ENCODE peak calls at places on chromosomes 11 and 22, in six cellular contexts. One of them, this sample, is unnamed.

GRCh38 chr11:61551630-61552029 is 29.2 kb downstream of the SYT7 start:
- DNase-seq in bronchial epithelial cell: no peak
- DNase-seq in adrenal gland: peak
- DNase-seq in choroid plexus epithelial cell: peak
- DNase-seq in endodermal cell: no peak
- DNase-seq in cardiac fibroblast: peak
- DNase-seq in this sample: peak

GRCh38 chr22:40728731-40729189 is 49.5 kb downstream of the MCHR1 start:
- DNase-seq in bronchial epithelial cell: peak
- DNase-seq in adrenal gland: no peak
- DNase-seq in choroid plexus epithelial cell: peak
- DNase-seq in endodermal cell: no peak
- DNase-seq in cardiac fibroblast: no peak
- DNase-seq in this sample: peak

GRCh38 chr11:32526715-32527114 is 56.9 kb upstream of the EIF3M start:
- DNase-seq in bronchial epithelial cell: no peak
- DNase-seq in adrenal gland: no peak
- DNase-seq in choroid plexus epithelial cell: no peak
- DNase-seq in endodermal cell: no peak
- DNase-seq in cardiac fibroblast: no peak
- DNase-seq in this sample: no peak

GRCh38 chr11:57499413-57499982 is 16.0 kb downstream of the SLC43A1 start:
- DNase-seq in bronchial epithelial cell: peak
- DNase-seq in adrenal gland: peak
- DNase-seq in choroid plexus epithelial cell: peak
- DNase-seq in endodermal cell: peak
- DNase-seq in cardiac fibroblast: peak
- DNase-seq in this sample: peak

GRCh38 chr22:45585437-45585755 is 82.7 kb downstream of the FBLN1 start:
- DNase-seq in bronchial epithelial cell: no peak
- DNase-seq in adrenal gland: no peak
- DNase-seq in choroid plexus epithelial cell: peak
- DNase-seq in endodermal cell: no peak
- DNase-seq in cardiac fibroblast: no peak
- DNase-seq in this sample: no peak

GRCh38 chr22:19723165-19723989 is at the start of gene GP1BB:
- DNase-seq in bronchial epithelial cell: no peak
- DNase-seq in adrenal gland: no peak
- DNase-seq in choroid plexus epithelial cell: peak
- DNase-seq in endodermal cell: peak
- DNase-seq in cardiac fibroblast: no peak
- DNase-seq in this sample: peak

GRCh38 chr11:134477486-134477885 is 65.4 kb upstream of the B3GAT1 start:
- DNase-seq in bronchial epithelial cell: no peak
- DNase-seq in adrenal gland: no peak
- DNase-seq in choroid plexus epithelial cell: no peak
- DNase-seq in endodermal cell: no peak
- DNase-seq in cardiac fibroblast: no peak
- DNase-seq in this sample: no peak

GRCh38 chr22:45526768-45527360 is 24.2 kb downstream of the FBLN1 start:
- DNase-seq in bronchial epithelial cell: no peak
- DNase-seq in adrenal gland: no peak
- DNase-seq in choroid plexus epithelial cell: no peak
- DNase-seq in endodermal cell: no peak
- DNase-seq in cardiac fibroblast: no peak
- DNase-seq in this sample: no peak

GRCh38 chr11:102138223-102138622 is 28.0 kb downstream of the YAP1 start:
- DNase-seq in bronchial epithelial cell: no peak
- DNase-seq in adrenal gland: no peak
- DNase-seq in choroid plexus epithelial cell: no peak
- DNase-seq in endodermal cell: no peak
- DNase-seq in cardiac fibroblast: no peak
- DNase-seq in this sample: no peak

GRCh38 chr22:30572210-30572609 is 2.3 kb downstream of the GAL3ST1 start:
- DNase-seq in bronchial epithelial cell: no peak
- DNase-seq in adrenal gland: no peak
- DNase-seq in choroid plexus epithelial cell: no peak
- DNase-seq in endodermal cell: no peak
- DNase-seq in cardiac fibroblast: no peak
- DNase-seq in this sample: no peak

GRCh38 chr22:42520663-42521546 is 1.3 kb upstream of the RRP7A start:
- DNase-seq in bronchial epithelial cell: no peak
- DNase-seq in adrenal gland: no peak
- DNase-seq in choroid plexus epithelial cell: no peak
- DNase-seq in endodermal cell: no peak
- DNase-seq in cardiac fibroblast: no peak
- DNase-seq in this sample: no peak

GRCh38 chr11:68143310-68143689 is 22.1 kb upstream of the CHKA start:
- DNase-seq in bronchial epithelial cell: no peak
- DNase-seq in adrenal gland: no peak
- DNase-seq in choroid plexus epithelial cell: no peak
- DNase-seq in endodermal cell: no peak
- DNase-seq in cardiac fibroblast: no peak
- DNase-seq in this sample: no peak

GRCh38 chr11:68146010-68146540 is 24.9 kb upstream of the CHKA start:
- DNase-seq in bronchial epithelial cell: peak
- DNase-seq in adrenal gland: peak
- DNase-seq in choroid plexus epithelial cell: no peak
- DNase-seq in endodermal cell: no peak
- DNase-seq in cardiac fibroblast: no peak
- DNase-seq in this sample: no peak

GRCh38 chr11:68146704-68147474 is 25.7 kb upstream of the CHKA start:
- DNase-seq in bronchial epithelial cell: peak
- DNase-seq in adrenal gland: peak
- DNase-seq in choroid plexus epithelial cell: peak
- DNase-seq in endodermal cell: peak
- DNase-seq in cardiac fibroblast: peak
- DNase-seq in this sample: peak

GRCh38 chr11:68142441-68143309 is 21.5 kb upstream of the CHKA start:
- DNase-seq in bronchial epithelial cell: no peak
- DNase-seq in adrenal gland: no peak
- DNase-seq in choroid plexus epithelial cell: no peak
- DNase-seq in endodermal cell: no peak
- DNase-seq in cardiac fibroblast: no peak
- DNase-seq in this sample: no peak

GRCh38 chr11:68145120-68145866 is 24.1 kb upstream of the CHKA start:
- DNase-seq in bronchial epithelial cell: peak
- DNase-seq in adrenal gland: peak
- DNase-seq in choroid plexus epithelial cell: no peak
- DNase-seq in endodermal cell: no peak
- DNase-seq in cardiac fibroblast: no peak
- DNase-seq in this sample: peak
- TF ChIP-seq CTCF in bronchial epithelial cell: no peak
- TF ChIP-seq CTCF in adrenal gland: no peak
- TF ChIP-seq CTCF in choroid plexus epithelial cell: no peak
- TF ChIP-seq CTCF in endodermal cell: no peak
- TF ChIP-seq CTCF in cardiac fibroblast: no peak
- TF ChIP-seq CTCF in this sample: no peak

GRCh38 chr22:20979940-20980453 is 2.1 kb upstream of the LZTR1 start:
- DNase-seq in bronchial epithelial cell: no peak
- DNase-seq in adrenal gland: no peak
- DNase-seq in choroid plexus epithelial cell: no peak
- DNase-seq in endodermal cell: no peak
- DNase-seq in cardiac fibroblast: no peak
- DNase-seq in this sample: no peak
- H3K4me3 ChIP-seq in bronchial epithelial cell: peak
- H3K4me3 ChIP-seq in adrenal gland: peak
- H3K4me3 ChIP-seq in choroid plexus epithelial cell: peak
- H3K4me3 ChIP-seq in endodermal cell: no peak
- H3K4me3 ChIP-seq in cardiac fibroblast: no peak
- H3K4me3 ChIP-seq in this sample: peak

DNA sequence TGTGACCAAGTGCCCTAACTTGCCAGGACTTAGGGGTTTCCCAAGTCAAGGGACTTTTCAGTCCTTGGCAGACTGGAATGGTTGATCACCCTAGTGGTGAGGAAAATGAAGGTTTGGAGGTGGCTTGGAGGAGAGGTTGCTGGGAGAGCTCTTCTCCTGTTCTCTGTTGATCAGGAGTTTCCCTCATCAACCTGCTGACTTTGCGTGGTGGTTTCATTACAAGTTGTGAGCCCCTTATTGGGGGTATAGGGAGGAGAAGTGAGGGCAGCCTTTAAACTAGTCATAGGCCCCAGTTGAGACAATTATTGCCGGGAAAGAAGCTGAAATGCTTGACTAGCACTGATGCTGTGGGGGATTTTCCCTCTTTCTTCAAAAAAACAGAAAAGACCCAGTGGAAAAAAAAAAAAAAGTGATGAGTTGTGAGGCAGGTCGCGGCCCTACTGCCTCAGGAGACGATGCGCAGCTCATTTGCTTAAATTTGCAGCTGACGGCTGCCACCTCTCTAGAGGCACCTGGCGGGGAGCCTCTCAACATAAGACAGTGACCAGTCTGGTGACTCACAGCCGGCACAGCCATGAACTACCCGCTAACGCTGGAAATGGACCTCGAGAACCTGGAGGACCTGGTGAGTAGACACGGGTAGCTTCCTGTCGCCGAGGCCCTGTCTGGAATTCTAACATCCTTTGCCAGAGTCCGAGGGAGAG is at the start of gene CXCR5:
- DNase-seq in bronchial epithelial cell: no peak
- DNase-seq in adrenal gland: no peak
- DNase-seq in choroid plexus epithelial cell: peak
- DNase-seq in endodermal cell: peak
- DNase-seq in cardiac fibroblast: no peak
- DNase-seq in this sample: no peak
- TF ChIP-seq CTCF in bronchial epithelial cell: peak
- TF ChIP-seq CTCF in adrenal gland: no peak
- TF ChIP-seq CTCF in choroid plexus epithelial cell: peak
- TF ChIP-seq CTCF in endodermal cell: peak
- TF ChIP-seq CTCF in cardiac fibroblast: no peak
- TF ChIP-seq CTCF in this sample: no peak

GRCh38 chr11:1889941-1890855 is 1.5 kb downstream of the PRR33 start:
- DNase-seq in bronchial epithelial cell: no peak
- DNase-seq in adrenal gland: no peak
- DNase-seq in choroid plexus epithelial cell: no peak
- DNase-seq in endodermal cell: no peak
- DNase-seq in cardiac fibroblast: no peak
- DNase-seq in this sample: no peak

GRCh38 chr11:1888347-1888753 is 3.3 kb downstream of the PRR33 start:
- DNase-seq in bronchial epithelial cell: no peak
- DNase-seq in adrenal gland: no peak
- DNase-seq in choroid plexus epithelial cell: no peak
- DNase-seq in endodermal cell: no peak
- DNase-seq in cardiac fibroblast: no peak
- DNase-seq in this sample: no peak

GRCh38 chr11:1887451-1888346 is 4.0 kb downstream of the PRR33 start:
- DNase-seq in bronchial epithelial cell: no peak
- DNase-seq in adrenal gland: no peak
- DNase-seq in choroid plexus epithelial cell: no peak
- DNase-seq in endodermal cell: no peak
- DNase-seq in cardiac fibroblast: no peak
- DNase-seq in this sample: no peak

GRCh38 chr11:1889527-1889930 is 2.2 kb downstream of the PRR33 start:
- DNase-seq in bronchial epithelial cell: no peak
- DNase-seq in adrenal gland: no peak
- DNase-seq in choroid plexus epithelial cell: no peak
- DNase-seq in endodermal cell: no peak
- DNase-seq in cardiac fibroblast: no peak
- DNase-seq in this sample: no peak

DNA sequence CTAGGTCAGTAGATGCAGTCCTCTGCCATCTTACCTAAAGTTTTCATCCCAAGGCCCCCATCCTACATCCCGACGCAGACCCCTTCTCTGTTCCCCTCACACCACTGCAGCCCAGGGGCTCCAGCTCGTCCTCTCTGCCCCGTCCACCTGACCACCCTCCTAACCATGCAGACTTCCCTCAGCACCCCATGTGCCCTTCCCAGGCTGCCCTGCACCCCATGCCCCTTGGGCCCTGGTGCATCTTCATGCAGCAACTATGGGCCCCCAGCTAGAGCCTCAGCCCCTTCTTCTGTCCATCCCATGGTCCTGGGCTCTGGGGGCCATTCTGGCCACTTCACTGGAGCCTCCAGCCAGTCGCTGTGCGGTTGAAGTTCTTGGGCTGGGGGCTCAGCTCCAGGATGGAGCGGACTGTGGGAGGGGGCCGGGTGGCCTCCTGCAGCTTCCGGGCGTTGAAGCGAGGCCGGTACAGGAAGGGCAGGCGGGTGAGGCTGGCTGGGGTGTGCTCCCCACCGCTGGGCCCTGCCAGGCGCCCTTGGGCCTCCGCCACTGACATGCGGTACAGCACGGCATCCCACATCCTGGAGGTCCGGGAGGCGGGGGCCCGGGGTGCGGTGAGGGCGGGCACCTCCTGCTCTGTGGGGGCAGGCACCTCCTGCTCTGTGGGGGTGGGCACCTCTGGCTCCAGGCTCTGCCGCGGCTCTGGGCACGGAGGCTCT is 2.7 kb downstream of the PRR33 start:
- DNase-seq in bronchial epithelial cell: no peak
- DNase-seq in adrenal gland: peak
- DNase-seq in choroid plexus epithelial cell: no peak
- DNase-seq in endodermal cell: no peak
- DNase-seq in cardiac fibroblast: no peak
- DNase-seq in this sample: no peak
- H3K4me3 ChIP-seq in bronchial epithelial cell: no peak
- H3K4me3 ChIP-seq in adrenal gland: no peak
- H3K4me3 ChIP-seq in choroid plexus epithelial cell: no peak
- H3K4me3 ChIP-seq in endodermal cell: no peak
- H3K4me3 ChIP-seq in cardiac fibroblast: no peak
- H3K4me3 ChIP-seq in this sample: no peak

DNA sequence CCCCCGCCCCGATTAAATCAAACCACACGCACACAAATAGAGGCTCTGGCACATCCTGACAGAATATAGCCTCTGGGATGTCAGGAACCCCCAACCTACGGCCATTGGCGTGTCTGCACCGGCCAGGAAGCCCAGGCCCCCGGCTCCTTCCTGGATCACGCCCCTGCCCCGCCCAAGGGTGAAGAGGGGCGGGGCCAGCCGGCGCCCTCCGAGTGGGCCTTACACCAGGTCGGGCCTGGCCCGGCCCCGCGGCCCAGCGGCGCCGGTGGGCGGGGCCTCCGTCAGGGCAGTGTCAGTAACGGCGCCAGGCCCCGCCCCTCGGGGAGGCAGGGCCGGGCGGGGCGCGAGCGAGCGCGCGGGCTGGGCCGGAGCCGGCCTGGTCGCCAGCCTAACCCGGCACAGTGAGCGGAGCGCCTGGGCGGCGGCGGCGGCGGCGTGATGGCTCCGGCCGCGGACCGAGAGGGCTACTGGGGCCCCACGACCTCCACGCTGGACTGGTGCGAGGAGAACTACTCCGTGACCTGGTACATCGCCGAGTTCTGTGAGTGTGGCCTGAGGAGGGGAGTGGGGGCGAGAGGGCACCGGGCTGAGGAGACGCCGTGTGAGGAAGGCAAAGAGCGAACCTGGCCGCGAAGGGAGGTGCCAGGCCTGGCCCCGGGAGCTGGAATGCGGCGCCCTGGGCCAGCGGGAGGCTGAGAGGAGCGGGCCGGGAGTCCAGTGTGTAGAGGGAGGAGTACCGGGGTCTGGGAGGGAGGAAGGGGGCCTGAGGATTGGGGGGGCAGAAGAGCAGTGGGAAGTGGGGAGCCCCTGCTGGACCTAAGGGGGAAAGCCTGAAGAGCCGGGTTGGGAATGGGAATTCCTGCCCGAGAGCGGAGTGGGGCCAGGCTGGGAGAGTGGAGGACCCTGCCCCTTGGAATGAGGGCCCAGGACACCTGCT is at the start of gene ACER3:
- DNase-seq in bronchial epithelial cell: peak
- DNase-seq in adrenal gland: peak
- DNase-seq in choroid plexus epithelial cell: peak
- DNase-seq in endodermal cell: peak
- DNase-seq in cardiac fibroblast: peak
- DNase-seq in this sample: peak
- TF ChIP-seq CTCF in bronchial epithelial cell: peak
- TF ChIP-seq CTCF in adrenal gland: peak
- TF ChIP-seq CTCF in choroid plexus epithelial cell: peak
- TF ChIP-seq CTCF in endodermal cell: peak
- TF ChIP-seq CTCF in cardiac fibroblast: peak
- TF ChIP-seq CTCF in this sample: no peak